ENCODE peak calls at places on chromosomes 12 and 14, in seven cellular contexts. J, P, B, T, L, M and V are unnamed samples. For H3K9me3 and H3K36me3, the result is how much of the 10 kb centered on the place peaks cover.

GRCh38 chr12:124883263-124883876 is 19.7 kb upstream of the SCARB1 start:
- DNase-seq in J (no peak), P (no peak), B (no peak), T (no peak), L (no peak), M (no peak), V (no peak)

GRCh38 chr12:22254450-22254849 is 80.1 kb downstream of the ST8SIA1 start:
- DNase-seq in J (no peak), P (no peak), B (no peak), T (no peak), L (no peak), M (no peak), V (no peak)

GRCh38 chr12:27289414-27289813 is 43.2 kb upstream of the BMAL2 start:
- DNase-seq in J (no peak), P (no peak), B (peak), T (no peak), L (no peak), M (no peak), V (no peak)

GRCh38 chr12:131003676-131004075 is 50.0 kb downstream of the ADGRD1 start:
- DNase-seq in J (no peak), P (no peak), B (no peak), T (no peak), L (peak), M (no peak), V (no peak)

GRCh38 chr12:57754411-57755193 is at the start of gene MARCHF9:
- DNase-seq in J (peak), P (peak), B (no peak), T (peak), L (peak), M (no peak), V (peak)

GRCh38 chr12:131615316-131616053 is 95.4 kb upstream of the SFSWAP start:
- DNase-seq in J (no peak), P (no peak), B (no peak), T (no peak), L (no peak), M (no peak), V (no peak)

GRCh38 chr12:5140190-5140589 is 96.5 kb downstream of the KCNA5 start:
- DNase-seq in J (no peak), P (no peak), B (peak), T (no peak), L (no peak), M (no peak), V (no peak)

GRCh38 chr14:39488600-39488999 is 56.4 kb upstream of the FBXO33 start:
- DNase-seq in J (no peak), P (peak), B (peak), T (no peak), L (peak), M (peak), V (no peak)

GRCh38 chr12:119624971-119625370 is 31.4 kb downstream of the TMEM233 start:
- DNase-seq in J (no peak), P (no peak), B (no peak), T (no peak), L (no peak), M (no peak), V (no peak)

GRCh38 chr12:20183563-20183962 is 184.8 kb upstream of the PDE3A start:
- DNase-seq in J (no peak), P (peak), B (peak), T (no peak), L (no peak), M (peak), V (no peak)

GRCh38 chr14:77988096-77988870 is 181.9 kb upstream of the NRXN3 start:
- DNase-seq in J (no peak), P (no peak), B (no peak), T (no peak), L (no peak), M (peak), V (peak)

GRCh38 chr14:58944226-58944769 is 244.2 kb upstream of the DAAM1 start:
- DNase-seq in J (no peak), P (peak), B (no peak), T (no peak), L (peak), M (no peak), V (no peak)

GRCh38 chr12:75690556-75690955 is 179.1 kb upstream of the KRR1 start:
- DNase-seq in J (no peak), P (no peak), B (peak), T (no peak), L (no peak), M (peak), V (peak)

GRCh38 chr14:92684801-92685560 is 63.4 kb downstream of the LGMN start:
- DNase-seq in J (no peak), P (no peak), B (no peak), T (no peak), L (peak), M (no peak), V (no peak)

GRCh38 chr12:67780580-67781084 is 132.1 kb downstream of the DYRK2 start:
- DNase-seq in J (no peak), P (no peak), B (no peak), T (no peak), L (no peak), M (no peak), V (no peak)

GRCh38 chr12:111991946-111992345 is 21.0 kb downstream of the TMEM116 start:
- DNase-seq in J (no peak), P (no peak), B (peak), T (no peak), L (no peak), M (no peak), V (no peak)

GRCh38 chr14:50023671-50024490 is 92.5 kb downstream of the VCPKMT start:
- DNase-seq in J (no peak), P (no peak), B (peak), T (no peak), L (no peak), M (peak), V (peak)

GRCh38 chr14:99768381-99768780 is 24.8 kb upstream of the EML1 start:
- DNase-seq in J (no peak), P (no peak), B (peak), T (no peak), L (peak), M (no peak), V (no peak)

GRCh38 chr12:75751769-75752471 is 240.5 kb upstream of the KRR1 start:
- DNase-seq in J (no peak), P (no peak), B (no peak), T (no peak), L (no peak), M (peak), V (peak)

GRCh38 chr12:127245009-127245408 is 1022.0 kb upstream of the TMEM132C start:
- DNase-seq in J (no peak), P (no peak), B (no peak), T (no peak), L (no peak), M (no peak), V (peak)

GRCh38 chr14:31090872-31091764 is 64.9 kb upstream of the STRN3 start:
- DNase-seq in J (no peak), P (peak), B (peak), T (peak), L (no peak), M (peak), V (peak)

GRCh38 chr12:82996168-82996812 is 309.6 kb downstream of the TMTC2 start:
- DNase-seq in J (no peak), P (peak), B (no peak), T (no peak), L (no peak), M (no peak), V (no peak)

GRCh38 chr12:55720071-55720564 is at the start of gene RDH5:
- DNase-seq in J (no peak), P (peak), B (no peak), T (no peak), L (no peak), M (peak), V (peak)

GRCh38 chr12:28885275-28885674 is 263.8 kb upstream of the FAR2 start:
- DNase-seq in J (no peak), P (no peak), B (no peak), T (no peak), L (no peak), M (no peak), V (no peak)

GRCh38 chr12:58750484-58750883 is 169.8 kb downstream of the LRIG3 start:
- DNase-seq in J (no peak), P (no peak), B (peak), T (no peak), L (no peak), M (peak), V (peak)

GRCh38 chr14:49052516-49052915 is 533.7 kb downstream of the RPS29 start:
- DNase-seq in J (no peak), P (no peak), B (peak), T (no peak), L (no peak), M (no peak), V (peak)

GRCh38 chr14:47674148-47674545 is 1.3 kb downstream of the MDGA2 start:
- DNase-seq in J (no peak), P (peak), B (peak), T (no peak), L (peak), M (no peak), V (no peak)

GRCh38 chr12:14773685-14774073 is 29.6 kb downstream of the WBP11 start:
- DNase-seq in J (no peak), P (no peak), B (no peak), T (no peak), L (peak), M (no peak), V (no peak)

DNA sequence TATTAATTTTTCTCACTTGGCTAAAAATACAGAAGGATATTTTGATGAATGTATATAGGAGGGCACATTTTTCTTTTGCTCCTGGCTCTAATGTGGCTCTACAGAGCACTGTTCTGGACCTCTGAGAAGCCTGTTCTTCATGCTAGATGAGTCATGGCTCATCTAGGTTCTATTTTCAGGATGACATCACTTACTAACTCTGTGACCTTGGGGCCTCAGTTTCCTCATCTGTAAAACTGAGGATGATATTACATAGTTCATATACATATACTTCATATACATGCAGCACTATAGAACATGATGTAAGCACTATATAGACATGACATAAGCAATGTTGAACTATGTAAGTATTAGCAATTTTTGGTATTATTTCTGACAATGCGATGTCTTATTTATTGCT is 35.8 kb downstream of the SOCS2 start:
- DNase-seq in J (no peak), P (no peak), B (no peak), T (no peak), L (no peak), M (no peak), V (no peak)
- H3K9me3 ChIP-seq in J (under half), P (under half), B (under half), T (under half), L (under half), M (under half), V (under half)

DNA sequence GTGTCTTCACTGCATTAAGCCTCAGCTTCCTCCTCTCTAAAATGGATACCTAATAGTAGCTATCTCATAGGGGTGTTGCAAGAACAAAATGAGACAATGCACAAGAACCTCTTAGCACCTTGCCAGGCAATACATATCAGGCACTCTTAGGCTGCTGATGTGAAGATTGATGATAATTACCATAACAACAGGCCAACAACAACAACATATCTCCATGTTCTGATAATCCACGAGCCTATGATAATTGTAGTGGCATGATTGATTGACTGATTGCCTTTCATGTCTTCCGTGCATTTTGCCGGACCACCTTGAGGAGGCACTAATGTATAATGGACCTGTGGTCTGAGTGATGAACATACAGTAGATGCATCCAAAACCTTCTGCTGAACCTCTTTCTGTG is 50.7 kb upstream of the WSCD2 start:
- DNase-seq in J (no peak), P (no peak), B (no peak), T (no peak), L (no peak), M (no peak), V (no peak)
- H3K36me3 ChIP-seq in J (under half), P (under half), B (under half), T (under half), L (under half), M (under half), V (under half)

GRCh38 chr12:30753233-30753632 is 1.5 kb downstream of the CAPRIN2 start:
- DNase-seq in J (peak), P (peak), B (peak), T (no peak), L (peak), M (peak), V (peak)
- H3K4me3 ChIP-seq in J (no peak), P (no peak), B (no peak), T (no peak), L (peak), M (peak), V (peak)

DNA sequence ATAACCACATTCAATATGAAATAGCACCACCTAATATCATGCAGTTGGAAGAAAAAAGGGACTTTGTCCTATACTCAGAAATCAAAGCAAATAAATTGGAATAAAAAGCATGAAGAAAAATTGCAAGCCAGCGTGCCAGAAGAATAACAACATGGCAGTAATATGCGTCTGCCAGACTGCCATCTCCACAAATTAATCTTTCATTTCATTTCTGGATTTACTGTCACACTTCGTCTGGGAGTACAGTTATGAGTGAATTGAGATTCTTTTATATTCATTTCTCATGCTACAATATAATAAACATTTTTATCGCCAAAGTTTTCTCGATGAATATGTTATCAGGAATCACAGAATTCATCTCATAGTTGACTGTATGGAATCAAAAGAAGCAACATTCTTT is 1327.7 kb upstream of the SEL1L start:
- DNase-seq in J (no peak), P (no peak), B (no peak), T (no peak), L (no peak), M (no peak), V (no peak)
- H3K9me3 ChIP-seq in J (under half), P (under half), B (under half), T (under half), L (under half), M (under half), V (under half)

DNA sequence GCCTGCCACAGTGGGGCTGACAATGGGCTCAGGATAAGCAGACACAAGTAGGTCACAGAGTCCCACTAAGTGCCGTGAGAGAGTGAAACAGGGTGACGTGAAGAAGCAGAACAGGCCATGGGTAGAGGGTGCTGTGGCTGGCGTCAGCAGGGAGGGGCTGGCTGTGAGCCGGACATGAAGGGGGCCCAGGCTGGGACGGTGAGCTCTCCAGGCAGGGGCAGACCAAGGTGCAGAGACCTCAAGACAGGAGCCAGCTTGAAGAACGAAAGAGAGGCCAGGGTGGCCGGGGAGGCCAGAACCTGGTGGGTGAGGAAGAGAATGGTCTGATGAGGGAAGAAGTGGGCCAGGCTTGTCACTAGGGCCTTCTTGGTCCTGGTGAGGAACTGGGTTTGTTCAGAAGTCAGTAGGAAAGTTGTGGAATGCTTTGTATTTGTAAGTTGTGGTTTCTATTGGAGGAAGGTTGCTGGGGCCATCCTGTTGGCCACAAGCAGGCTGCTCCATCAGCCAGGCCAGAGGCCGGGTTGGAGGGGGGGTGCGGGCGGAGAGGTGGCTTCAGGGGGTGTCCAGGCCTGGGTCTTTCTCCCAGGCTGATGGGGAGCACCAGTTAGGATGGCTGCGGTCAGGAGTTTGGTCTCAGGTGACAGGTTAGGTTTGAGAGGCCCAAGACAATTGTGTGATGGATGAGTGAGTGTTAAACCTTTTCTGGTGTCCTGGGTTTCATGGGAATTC is 21.4 kb upstream of the MLXIP start:
- DNase-seq in J (no peak), P (no peak), B (no peak), T (no peak), L (no peak), M (no peak), V (no peak)
- H3K36me3 ChIP-seq in J (under half), P (under half), B (under half), T (under half), L (under half), M (under half), V (under half)

GRCh38 chr12:51009038-51009437 is 17.1 kb downstream of the SLC11A2 start:
- DNase-seq in J (peak), P (peak), B (no peak), T (peak), L (no peak), M (no peak), V (no peak)
- H3K4me3 ChIP-seq in J (no peak), P (no peak), B (no peak), T (no peak), L (no peak), M (no peak), V (no peak)

GRCh38 chr14:62428429-62429203 is 616.6 kb downstream of the KCNH5 start:
- DNase-seq in J (no peak), P (peak), B (peak), T (no peak), L (no peak), M (peak), V (no peak)

GRCh38 chr14:62436256-62436655 is 609.0 kb downstream of the KCNH5 start:
- DNase-seq in J (no peak), P (peak), B (no peak), T (no peak), L (no peak), M (no peak), V (no peak)

GRCh38 chr14:62432955-62433354 is 612.3 kb downstream of the KCNH5 start:
- DNase-seq in J (no peak), P (no peak), B (no peak), T (no peak), L (no peak), M (no peak), V (no peak)

GRCh38 chr14:62431496-62431895 is 613.8 kb downstream of the KCNH5 start:
- DNase-seq in J (no peak), P (no peak), B (no peak), T (no peak), L (no peak), M (no peak), V (no peak)
- H3K9me3 ChIP-seq in J (under half), P (under half), B (half or more), T (under half), L (under half), M (under half), V (under half)

GRCh38 chr12:118034429-118035193 is 18.1 kb downstream of the RFC5 start:
- DNase-seq in J (no peak), P (peak), B (peak), T (peak), L (peak), M (peak), V (peak)

GRCh38 chr12:118033902-118034301 is 17.4 kb downstream of the RFC5 start:
- DNase-seq in J (no peak), P (no peak), B (no peak), T (no peak), L (no peak), M (peak), V (no peak)

GRCh38 chr12:118038122-118038521 is 21.6 kb downstream of the RFC5 start:
- DNase-seq in J (no peak), P (no peak), B (no peak), T (no peak), L (no peak), M (no peak), V (no peak)

GRCh38 chr12:118035194-118036041 is 18.9 kb downstream of the RFC5 start:
- DNase-seq in J (no peak), P (no peak), B (no peak), T (no peak), L (peak), M (peak), V (peak)

GRCh38 chr12:118036672-118037411 is 20.3 kb downstream of the RFC5 start:
- DNase-seq in J (no peak), P (no peak), B (no peak), T (no peak), L (no peak), M (no peak), V (no peak)
- H3K36me3 ChIP-seq in J (under half), P (under half), B (half or more), T (under half), L (under half), M (under half), V (half or more)